ENCODE peak calls at places on chromosome 12, in eight cellular contexts. K, J, A, D, R, U, F and Y are unnamed samples.

GRCh38 chr12:68477256-68477655 is 133.4 kb upstream of the RAP1B start:
- DNase-seq in K (no peak), J (no peak), A (peak; percentile 53), D (no peak), R (no peak), U (no peak), F (no peak), Y (no peak)

GRCh38 chr12:113298861-113299545 is 35.9 kb downstream of the SLC8B1 start:
- DNase-seq in K (peak; percentile 62), J (peak; percentile 88), A (peak; percentile 12), D (peak; percentile 67), R (no peak), U (no peak), F (no peak), Y (no peak)

GRCh38 chr12:57250956-57251355 is at the start of gene STAC3:
- DNase-seq in K (no peak), J (no peak), A (no peak), D (peak; percentile 51), R (no peak), U (no peak), F (no peak), Y (no peak)

GRCh38 chr12:15532364-15532977 is 210.2 kb downstream of the PTPRO start:
- DNase-seq in K (peak; percentile 72), J (no peak), A (peak; percentile 53), D (peak; percentile 88), R (peak; percentile 72), U (peak; percentile 76), F (peak; percentile 69), Y (peak; percentile 64)

GRCh38 chr12:19482551-19483109 is 43.3 kb downstream of the AEBP2 start:
- DNase-seq in K (no peak), J (peak; percentile 74), A (no peak), D (peak; percentile 83), R (no peak), U (no peak), F (peak; percentile 30), Y (no peak)

GRCh38 chr12:56684745-56685369 is 3.2 kb downstream of the PTGES3 start:
- DNase-seq in K (no peak), J (no peak), A (no peak), D (peak; percentile 33), R (no peak), U (peak; percentile 25), F (peak; percentile 26), Y (peak; percentile 27)

GRCh38 chr12:10960260-10960659 is 21.2 kb upstream of the TAS2R14 start:
- DNase-seq in K (no peak), J (no peak), A (no peak), D (no peak), R (no peak), U (peak; percentile 29), F (no peak), Y (no peak)

GRCh38 chr12:116867523-116867922 is 13.7 kb downstream of the HRK start:
- DNase-seq in K (no peak), J (no peak), A (no peak), D (no peak), R (no peak), U (no peak), F (no peak), Y (no peak)

GRCh38 chr12:14577344-14577743 is 9.7 kb upstream of the PLBD1 start:
- DNase-seq in K (peak; percentile 55), J (no peak), A (peak; percentile 62), D (no peak), R (no peak), U (no peak), F (peak; percentile 41), Y (no peak)

GRCh38 chr12:9244894-9245293 is 36.7 kb upstream of the PZP start:
- DNase-seq in K (no peak), J (no peak), A (no peak), D (no peak), R (no peak), U (no peak), F (no peak), Y (no peak)

DNA sequence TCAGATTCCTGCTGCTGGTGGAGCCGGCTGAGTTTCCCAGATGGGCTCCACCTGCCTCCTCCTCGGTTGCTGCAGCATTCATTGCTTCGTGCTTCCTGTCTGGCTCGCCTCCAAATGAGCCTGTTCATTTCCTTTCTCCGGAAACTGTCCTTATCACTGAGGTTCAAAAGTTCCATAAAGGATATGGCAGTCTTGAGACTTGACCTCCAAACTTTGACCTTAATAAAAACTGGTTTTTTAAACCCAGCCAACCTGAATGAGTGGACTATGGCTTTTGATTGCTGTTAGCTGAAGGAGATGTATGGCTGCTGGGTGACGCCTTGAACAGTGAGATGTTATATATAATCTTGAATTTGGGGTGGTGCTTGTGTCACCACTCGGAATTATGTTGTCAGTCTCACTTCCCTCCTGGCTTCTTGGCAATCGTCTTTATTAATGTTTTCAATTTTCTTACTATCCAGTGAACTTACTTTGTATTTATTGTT is 62.7 kb downstream of the RASSF3 start:
- DNase-seq in K (no peak), J (peak; percentile 83), A (peak; percentile 43), D (no peak), R (peak; percentile 56), U (peak; percentile 57), F (peak; percentile 51), Y (no peak)
- H3K4me1 ChIP-seq in K (peaks cover 84% of the 10 kb centered on the region), J (peaks cover 22% of the 10 kb centered on the region), A (peaks cover 33% of the 10 kb centered on the region), D (peaks cover 33% of the 10 kb centered on the region), R (peaks cover 85% of the 10 kb centered on the region), U (peaks cover 65% of the 10 kb centered on the region), F (peaks cover 21% of the 10 kb centered on the region), Y (peaks cover 30% of the 10 kb centered on the region)

DNA sequence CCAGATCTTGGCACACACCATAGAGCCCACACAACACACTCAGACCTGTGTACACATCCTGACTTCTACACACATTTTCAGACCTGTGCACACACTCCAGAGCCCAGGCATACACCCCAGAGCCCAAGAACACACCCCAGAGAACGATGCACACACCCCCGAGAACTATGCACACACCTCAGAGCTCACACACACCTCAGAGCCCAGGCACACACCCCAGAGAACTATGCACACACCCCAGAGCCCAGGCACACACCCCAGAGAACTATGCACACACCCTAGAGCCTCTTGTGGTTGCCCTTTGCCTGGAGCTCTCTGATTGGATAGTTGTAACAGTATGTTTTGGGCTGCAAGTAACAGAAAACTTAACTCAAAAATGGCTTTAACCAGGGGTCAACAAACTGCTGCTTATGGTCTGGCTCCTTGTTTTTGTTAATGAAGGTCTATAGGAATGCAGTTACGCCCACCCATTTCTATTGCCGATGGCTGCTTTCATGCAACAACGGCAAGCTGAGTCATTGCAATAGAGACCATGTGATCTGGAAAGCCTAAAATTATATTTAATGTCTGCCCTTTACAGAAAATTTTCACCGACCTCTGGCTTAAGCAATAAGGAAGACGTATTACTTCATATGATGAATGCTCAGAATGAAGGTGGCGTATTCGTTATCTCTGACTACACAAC is 66.0 kb upstream of the NCOR2 start:
- DNase-seq in K (no peak), J (no peak), A (peak; percentile 59), D (no peak), R (peak; percentile 57), U (no peak), F (no peak), Y (no peak)
- H3K4me1 ChIP-seq in K (no peaks in the 10 kb centered on the region), J (no peaks in the 10 kb centered on the region), A (peaks cover 19% of the 10 kb centered on the region), D (peaks cover 2% of the 10 kb centered on the region), R (peaks cover 70% of the 10 kb centered on the region), U (no peaks in the 10 kb centered on the region), F (peaks cover 9% of the 10 kb centered on the region), Y (no peaks in the 10 kb centered on the region)

GRCh38 chr12:132502149-132502881 is 12.4 kb downstream of the FBRSL1 start:
- DNase-seq in K (peak; percentile 58), J (no peak), A (no peak), D (peak; percentile 94), R (peak; percentile 18), U (no peak), F (no peak), Y (no peak)

GRCh38 chr12:132502882-132503193 is 12.9 kb downstream of the FBRSL1 start:
- DNase-seq in K (no peak), J (no peak), A (no peak), D (no peak), R (no peak), U (no peak), F (no peak), Y (no peak)

GRCh38 chr12:132500856-132501180 is 10.9 kb downstream of the FBRSL1 start:
- DNase-seq in K (no peak), J (no peak), A (no peak), D (no peak), R (no peak), U (no peak), F (no peak), Y (no peak)

GRCh38 chr12:132500137-132500855 is 10.3 kb downstream of the FBRSL1 start:
- DNase-seq in K (peak; percentile 50), J (no peak), A (no peak), D (peak; percentile 90), R (no peak), U (no peak), F (no peak), Y (no peak)

DNA sequence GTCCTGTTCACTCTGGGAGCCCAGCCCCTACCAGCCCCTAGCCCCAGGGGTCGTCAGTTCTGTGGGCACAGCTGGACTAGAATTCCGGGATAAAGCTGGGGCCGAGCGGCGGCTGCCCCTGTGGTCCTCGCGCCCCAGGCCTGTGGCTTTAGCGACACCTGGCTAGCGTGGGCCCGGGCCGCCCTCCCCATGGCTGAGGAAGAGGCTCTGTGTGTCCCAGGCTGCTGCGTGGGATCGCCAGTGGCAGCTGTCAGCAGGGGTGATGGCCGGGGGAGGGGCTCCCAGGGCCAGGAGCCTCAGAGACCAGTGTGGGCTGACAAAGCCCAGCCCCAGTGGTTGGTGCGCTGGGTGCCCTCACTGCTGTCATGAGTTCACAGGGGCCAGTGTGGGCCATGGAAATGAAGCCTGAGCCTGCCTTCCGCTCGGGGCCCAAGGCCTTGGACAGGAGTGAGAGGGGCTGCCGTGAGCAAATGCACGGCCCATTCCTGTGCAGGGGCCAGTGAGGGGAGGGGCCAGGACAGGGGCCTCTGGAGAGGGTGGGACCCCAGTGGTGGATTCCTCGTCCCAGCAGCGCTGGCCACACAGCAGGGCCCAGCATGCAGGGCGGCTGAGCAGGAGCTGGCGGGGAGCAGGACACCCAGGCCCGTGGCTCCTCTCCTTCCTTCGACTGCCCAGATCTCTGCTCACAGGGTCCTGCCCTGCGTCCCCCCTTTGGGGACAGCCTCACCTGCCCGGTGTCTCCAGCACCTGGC is 11.4 kb downstream of the FBRSL1 start:
- DNase-seq in K (no peak), J (no peak), A (no peak), D (no peak), R (no peak), U (no peak), F (no peak), Y (no peak)
- H3K4me1 ChIP-seq in K (peaks cover 15% of the 10 kb centered on the region), J (peaks cover 37% of the 10 kb centered on the region), A (peaks cover 2% of the 10 kb centered on the region), D (no peaks in the 10 kb centered on the region), R (peaks cover 27% of the 10 kb centered on the region), U (no peaks in the 10 kb centered on the region), F (peaks cover 63% of the 10 kb centered on the region), Y (no peaks in the 10 kb centered on the region)

DNA sequence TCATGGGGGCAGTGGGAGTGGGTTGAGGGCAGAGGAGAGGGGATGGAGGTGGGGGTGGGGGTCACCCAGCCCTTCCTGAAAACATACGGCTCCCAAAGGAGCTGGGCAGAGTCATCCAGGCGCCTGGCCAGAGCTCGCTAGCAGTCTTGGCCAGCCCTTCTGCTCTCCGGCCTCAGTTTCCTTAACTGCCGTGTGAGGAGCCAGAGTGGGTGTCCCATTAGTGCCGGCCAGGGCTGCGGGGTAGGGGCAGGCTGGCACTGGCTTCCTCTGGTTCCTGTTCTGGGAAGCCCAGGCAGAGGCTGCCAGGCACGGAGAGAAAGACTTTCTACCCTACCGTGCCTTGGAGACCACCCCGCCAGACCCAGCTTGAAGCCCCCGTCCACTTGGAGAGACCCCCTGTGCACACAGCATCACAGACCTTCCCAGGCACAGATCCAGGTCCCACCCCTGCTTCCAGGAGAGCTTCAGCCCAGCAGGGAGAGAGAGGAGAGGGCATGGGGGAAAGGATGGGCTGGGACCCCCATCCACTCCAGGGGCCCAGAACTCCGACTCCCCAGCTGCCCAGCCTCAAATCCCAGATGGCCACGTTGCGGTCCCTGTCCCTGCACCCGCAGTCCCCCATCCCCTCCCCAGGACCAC is 93.3 kb downstream of the RFLNA start:
- DNase-seq in K (no peak), J (no peak), A (no peak), D (no peak), R (no peak), U (no peak), F (no peak), Y (no peak)
- H3K4me1 ChIP-seq in K (peaks cover 57% of the 10 kb centered on the region), J (peaks cover 15% of the 10 kb centered on the region), A (peaks cover 73% of the 10 kb centered on the region), D (peaks cover 8% of the 10 kb centered on the region), R (peaks cover 79% of the 10 kb centered on the region), U (no peaks in the 10 kb centered on the region), F (peaks cover 72% of the 10 kb centered on the region), Y (peaks cover 18% of the 10 kb centered on the region)

GRCh38 chr12:122868471-122869177 is 27.3 kb downstream of the VPS37B start:
- DNase-seq in K (no peak), J (no peak), A (no peak), D (no peak), R (no peak), U (no peak), F (no peak), Y (no peak)
- H3K4me1 ChIP-seq in K (peaks cover 22% of the 10 kb centered on the region), J (peaks cover 18% of the 10 kb centered on the region), A (peaks cover 24% of the 10 kb centered on the region), D (peaks cover 11% of the 10 kb centered on the region), R (no peaks in the 10 kb centered on the region), U (no peaks in the 10 kb centered on the region), F (peaks cover 35% of the 10 kb centered on the region), Y (peaks cover 21% of the 10 kb centered on the region)